ENCODE peak calls at places on chromosomes 3 and 15, in four cellular contexts. I, P, V and K are unnamed samples. For H3K4me1, the result is how much of the 10 kb centered on the place peaks cover.

GRCh38 chr15:90633361-90633760 is 83.8 kb upstream of the BLM start:
- DNase-seq in I (no peak), P (no peak), V (no peak), K (no peak)

GRCh38 chr15:64314456-64314855 is 41.5 kb downstream of the CSNK1G1 start:
- DNase-seq in I (no peak), P (no peak), V (no peak), K (no peak)

GRCh38 chr3:171620825-171621434 is 160.7 kb upstream of the TNIK start:
- DNase-seq in I (no peak), P (no peak), V (no peak), K (no peak)

GRCh38 chr3:150242220-150242938 is 165.7 kb upstream of the TSC22D2 start:
- DNase-seq in I (no peak), P (no peak), V (no peak), K (no peak)

GRCh38 chr15:98154863-98155262 is 194.4 kb downstream of the ARRDC4 start:
- DNase-seq in I (no peak), P (no peak), V (no peak), K (no peak)

GRCh38 chr3:17605032-17605431 is 137.4 kb downstream of the TBC1D5 start:
- DNase-seq in I (no peak), P (no peak), V (no peak), K (no peak)

GRCh38 chr3:23439080-23439479 is 236.0 kb downstream of the UBE2E2 start:
- DNase-seq in I (no peak), P (no peak), V (no peak), K (no peak)

GRCh38 chr15:66369773-66370651 is 13.5 kb upstream of the TIPIN start:
- DNase-seq in I (no peak), P (no peak), V (no peak), K (no peak)

GRCh38 chr15:29438714-29439076 is 169.1 kb upstream of the NSMCE3 start:
- DNase-seq in I (no peak), P (no peak), V (no peak), K (no peak)
- H3K27ac ChIP-seq in I (no peak), P (no peak), V (no peak), K (no peak)

GRCh38 chr15:89116404-89116803 is 28.1 kb downstream of the ABHD2 start:
- DNase-seq in I (no peak), P (no peak), V (no peak), K (no peak)
- H3K4me1 ChIP-seq in I (under half), P (under half), V (under half), K (under half)

GRCh38 chr15:72195101-72195511 is 2.5 kb downstream of the GRAMD2A start:
- DNase-seq in I (no peak), P (peak), V (no peak), K (no peak)
- H3K4me3 ChIP-seq in I (no peak), P (no peak), V (no peak), K (no peak)

GRCh38 chr3:161345023-161345422 is 26.3 kb downstream of the SPTSSB start:
- DNase-seq in I (no peak), P (no peak), V (no peak), K (no peak)
- H3K27ac ChIP-seq in I (no peak), P (no peak), V (no peak), K (no peak)

GRCh38 chr3:44968447-44968858 is 7.5 kb downstream of the ZDHHC3 start:
- DNase-seq in I (no peak), P (no peak), V (no peak), K (no peak)
- H3K4me1 ChIP-seq in I (under half), P (under half), V (under half), K (under half)

GRCh38 chr3:50340404-50341329 is at the start of gene RASSF1:
- DNase-seq in I (peak), P (peak), V (peak), K (no peak)

GRCh38 chr3:50337175-50337861 is 3.3 kb downstream of the RASSF1 start:
- DNase-seq in I (peak), P (peak), V (peak), K (no peak)

GRCh38 chr3:50341537-50341936 is 901 bp upstream of the RASSF1 start:
- DNase-seq in I (no peak), P (no peak), V (peak), K (no peak)

GRCh38 chr3:50338989-50339388 is 1.6 kb downstream of the RASSF1 start:
- DNase-seq in I (no peak), P (no peak), V (no peak), K (no peak)

DNA sequence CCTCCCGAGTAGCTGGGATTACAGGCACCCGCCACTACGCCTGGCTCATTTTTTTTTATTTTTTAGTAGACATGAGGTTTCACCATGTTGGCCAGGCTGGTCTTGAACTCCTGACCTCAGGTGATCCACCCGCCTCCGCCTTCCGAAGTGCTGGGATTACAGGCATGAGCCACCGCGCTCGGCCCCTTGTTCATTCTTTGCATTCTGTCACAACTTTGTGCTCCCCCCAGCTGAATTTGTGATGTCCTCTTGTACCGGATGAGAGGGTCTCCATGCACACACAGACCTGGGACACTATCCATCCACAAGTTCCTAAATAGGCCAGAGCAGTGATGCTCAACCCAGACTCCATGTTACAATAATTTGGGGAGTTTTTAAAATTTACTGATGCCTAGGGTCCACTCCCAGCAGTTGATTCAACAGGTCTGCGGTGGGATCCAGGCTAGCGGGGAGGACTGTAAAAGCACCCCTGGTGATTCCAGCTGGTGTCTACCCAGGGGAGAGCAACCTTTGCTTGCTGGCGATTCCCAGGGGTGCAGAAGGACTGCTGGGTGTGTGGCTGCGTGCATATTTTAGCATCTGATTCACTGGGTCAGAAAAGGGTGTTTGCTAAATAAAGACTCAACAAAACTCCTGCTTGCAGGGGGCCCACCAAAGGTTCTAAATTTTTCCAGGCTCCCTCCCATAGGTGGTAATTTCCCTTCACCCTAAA is 995 bp downstream of the RASSF1 start:
- DNase-seq in I (no peak), P (no peak), V (no peak), K (no peak)
- H3K4me3 ChIP-seq in I (peak), P (no peak), V (no peak), K (no peak)